ENCODE peak calls at places on chromosomes 1 and 21, in six cellular contexts. F, A, S, D, C and V are unnamed samples.

GRCh38 chr1:201214461-201214860 is 23.8 kb downstream of the IGFN1 start:
- DNase-seq in F (no peak), A (no peak), S (peak), D (no peak), C (no peak), V (no peak)

GRCh38 chr1:26582053-26582835 is 52.7 kb downstream of the RPS6KA1 start:
- DNase-seq in F (no peak), A (no peak), S (no peak), D (no peak), C (no peak), V (no peak)

GRCh38 chr21:22020221-22020620 is 1022.0 kb downstream of the NCAM2 start:
- DNase-seq in F (no peak), A (no peak), S (no peak), D (no peak), C (no peak), V (no peak)

GRCh38 chr1:223848536-223848935 is 2.8 kb upstream of the TP53BP2 start:
- DNase-seq in F (no peak), A (no peak), S (no peak), D (no peak), C (no peak), V (no peak)

GRCh38 chr1:215673943-215674342 is 106.8 kb downstream of the KCTD3 start:
- DNase-seq in F (no peak), A (no peak), S (no peak), D (no peak), C (no peak), V (no peak)

GRCh38 chr1:5460974-5461373 is 531.3 kb downstream of the NPHP4 start:
- DNase-seq in F (no peak), A (no peak), S (no peak), D (no peak), C (no peak), V (no peak)

GRCh38 chr1:221162939-221163338 is 283.7 kb downstream of the HLX start:
- DNase-seq in F (no peak), A (no peak), S (no peak), D (no peak), C (no peak), V (no peak)

GRCh38 chr1:87513270-87513669 is 184.6 kb downstream of the LMO4 start:
- DNase-seq in F (no peak), A (no peak), S (no peak), D (no peak), C (no peak), V (no peak)

GRCh38 chr1:36919491-36920145 is 114.7 kb downstream of the GRIK3 start:
- DNase-seq in F (no peak), A (no peak), S (no peak), D (no peak), C (no peak), V (no peak)

GRCh38 chr1:231192620-231193163 is 30.8 kb downstream of the TRIM67 start:
- DNase-seq in F (no peak), A (no peak), S (peak), D (no peak), C (no peak), V (no peak)

GRCh38 chr1:236841341-236841740 is 46.2 kb downstream of the MTR start:
- DNase-seq in F (no peak), A (no peak), S (no peak), D (no peak), C (no peak), V (no peak)

DNA sequence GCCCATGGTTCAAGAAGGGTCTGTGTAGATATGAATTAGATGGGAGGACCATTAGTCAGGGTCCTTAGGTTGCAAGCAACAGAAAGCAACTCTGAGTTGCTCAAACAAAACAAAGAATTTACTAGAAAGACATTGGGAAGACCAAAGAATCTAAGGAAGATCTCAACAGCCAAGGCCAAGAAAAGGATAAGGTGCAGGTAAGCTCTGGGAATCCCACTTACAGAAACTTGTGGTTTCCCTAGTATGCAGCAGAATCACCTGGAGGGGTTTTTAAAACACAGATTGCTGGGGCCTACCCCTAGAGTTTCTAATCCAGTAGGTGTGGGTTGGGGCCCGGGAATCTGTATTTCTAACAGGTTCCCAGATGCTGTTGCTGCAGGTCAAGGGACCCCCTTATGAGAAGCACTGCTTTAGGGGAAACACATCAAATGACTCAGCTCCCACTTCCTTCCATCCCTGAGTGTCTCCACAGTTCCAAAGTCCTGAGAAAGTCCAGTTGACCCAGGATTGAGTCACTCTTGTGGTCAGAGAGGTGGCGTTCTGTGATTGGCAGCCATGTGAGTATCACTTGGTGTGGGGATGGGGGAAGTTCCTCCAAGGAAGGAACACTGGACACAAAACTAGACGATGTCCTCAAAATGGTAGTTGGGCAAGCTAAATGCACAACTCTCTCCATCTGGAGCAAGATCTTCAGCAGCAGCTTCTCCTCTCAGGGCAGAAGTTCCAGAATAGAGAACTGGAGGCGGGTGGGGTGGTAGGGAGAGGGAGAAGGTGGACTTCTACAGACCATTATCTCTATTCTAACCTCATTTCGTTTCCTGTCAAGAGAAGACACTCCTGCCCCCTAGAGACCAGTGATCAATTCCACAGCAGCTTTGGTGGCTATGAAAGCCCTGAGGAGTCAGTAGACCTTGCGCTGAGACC is 24.2 kb upstream of the EYA3 start:
- DNase-seq in F (no peak), A (no peak), S (peak), D (no peak), C (no peak), V (no peak)
- TF ChIP-seq CTCF in F (no peak), A (no peak), S (no peak), D (no peak), C (no peak), V (no peak)

GRCh38 chr1:119827010-119827409 is 15.8 kb upstream of the REG4 start:
- DNase-seq in F (no peak), A (no peak), S (no peak), D (no peak), C (no peak), V (no peak)
- TF ChIP-seq CTCF in F (peak), A (peak), S (peak), D (peak), C (no peak), V (peak)

GRCh38 chr1:160621633-160622413 is 25.0 kb downstream of the SLAMF1 start:
- DNase-seq in F (no peak), A (no peak), S (no peak), D (no peak), C (no peak), V (no peak)

GRCh38 chr1:160620942-160621632 is 25.8 kb downstream of the SLAMF1 start:
- DNase-seq in F (no peak), A (no peak), S (no peak), D (no peak), C (no peak), V (no peak)

GRCh38 chr1:160619742-160620277 is 27.0 kb downstream of the SLAMF1 start:
- DNase-seq in F (no peak), A (no peak), S (no peak), D (no peak), C (no peak), V (no peak)

GRCh38 chr1:160618327-160618726 is 28.5 kb downstream of the SLAMF1 start:
- DNase-seq in F (no peak), A (no peak), S (no peak), D (no peak), C (no peak), V (no peak)

GRCh38 chr1:160618763-160619274 is 28.0 kb downstream of the SLAMF1 start:
- DNase-seq in F (no peak), A (no peak), S (no peak), D (no peak), C (no peak), V (no peak)
- TF ChIP-seq CTCF in F (peak), A (peak), S (peak), D (peak), C (no peak), V (peak)

GRCh38 chr21:29196021-29196663 is 65.7 kb downstream of the MAP3K7CL start:
- DNase-seq in F (no peak), A (no peak), S (peak), D (no peak), C (peak), V (no peak)
- TF ChIP-seq CTCF in F (no peak), A (peak), S (peak), D (no peak), C (peak), V (no peak)